ENCODE peak calls at places on chromosomes 1 and 21, in six cellular contexts. E is ovary; Y is endodermal cell; L is heart right ventricle; D is CD8-positive, alpha-beta T cell; J is DND-41. Q is an unnamed sample.

GRCh38 chr1:154599658-154600057 is 8.3 kb downstream of the ADAR start:
- DNase-seq in L (no peak), Y (no peak), D (no peak), E (no peak), J (no peak), Q (no peak)

GRCh38 chr1:20255666-20256065 is 35.0 kb upstream of the VWA5B1 start:
- DNase-seq in E (no peak), Y (peak), L (no peak), D (no peak), J (peak), Q (peak)

GRCh38 chr1:31793586-31794285 is 22.1 kb downstream of the SPOCD1 start:
- DNase-seq in J (no peak), L (no peak), D (no peak), E (no peak), Y (no peak), Q (no peak)

GRCh38 chr1:25616932-25617625 is 488 bp downstream of the MAN1C1 start:
- DNase-seq in E (peak), J (peak), D (peak), L (no peak), Y (no peak), Q (no peak)

GRCh38 chr1:180994262-180994661 is 28.4 kb downstream of the STX6 start:
- DNase-seq in Y (no peak), J (no peak), L (no peak), E (no peak), D (no peak), Q (peak)

GRCh38 chr21:32083175-32083574 is 195.7 kb downstream of the MIS18A start:
- DNase-seq in E (no peak), L (no peak), Y (no peak), D (no peak), J (no peak), Q (no peak)

GRCh38 chr1:30524840-30525617 is 198.4 kb downstream of the MATN1 start:
- DNase-seq in J (no peak), D (no peak), L (no peak), Y (peak), E (no peak), Q (no peak)

GRCh38 chr1:55702064-55702463 is 486.9 kb upstream of the USP24 start:
- DNase-seq in Y (peak), J (peak), D (no peak), L (no peak), E (no peak), Q (peak)

GRCh38 chr1:227887697-227888403 is 59.9 kb downstream of the WNT9A start:
- DNase-seq in E (peak), L (peak), D (no peak), J (peak), Y (peak), Q (peak)

GRCh38 chr1:15362737-15363128 is 47.0 kb upstream of the EFHD2 start:
- DNase-seq in Y (no peak), L (no peak), J (no peak), E (no peak), D (no peak), Q (no peak)

GRCh38 chr1:32256473-32257226 is 5.6 kb downstream of the LCK start:
- DNase-seq in D (no peak), E (no peak), L (no peak), J (no peak), Y (no peak), Q (no peak)

GRCh38 chr1:225926551-225927113 is 2.6 kb upstream of the PYCR2 start:
- DNase-seq in Y (peak), J (no peak), L (no peak), E (no peak), D (no peak), Q (no peak)

GRCh38 chr1:233614173-233614742 is 352 bp downstream of the KCNK1 start:
- DNase-seq in Y (peak), L (peak), E (peak), D (no peak), J (no peak), Q (peak)

GRCh38 chr1:9203623-9204022 is 31.0 kb upstream of the H6PD start:
- DNase-seq in D (no peak), Y (no peak), E (no peak), L (no peak), J (peak), Q (no peak)

GRCh38 chr1:28812669-28813468 is 899 bp downstream of the OPRD1 start:
- DNase-seq in E (no peak), L (no peak), J (no peak), D (no peak), Y (no peak), Q (no peak)

GRCh38 chr1:151993084-151993733 is 450 bp downstream of the S100A10 start:
- DNase-seq in E (peak), D (peak), L (peak), Y (peak), J (peak), Q (peak)

GRCh38 chr1:221845650-221846371 is 103.9 kb upstream of the DUSP10 start:
- DNase-seq in J (no peak), E (no peak), L (peak), Y (peak), D (no peak), Q (peak)

GRCh38 chr1:100734716-100735115 is 15.2 kb downstream of the VCAM1 start:
- DNase-seq in J (no peak), E (no peak), Y (no peak), D (no peak), L (no peak), Q (peak)

GRCh38 chr1:5099558-5099957 is 445.1 kb downstream of the AJAP1 start:
- DNase-seq in D (no peak), L (no peak), J (no peak), E (no peak), Y (peak), Q (no peak)

GRCh38 chr1:241627453-241628329 is 12.5 kb downstream of the CHML start:
- DNase-seq in Y (no peak), J (peak), L (no peak), E (no peak), D (peak), Q (peak)

GRCh38 chr1:156623946-156624813 is 5.0 kb downstream of the HAPLN2 start:
- DNase-seq in L (peak), Y (peak), J (no peak), D (peak), E (peak), Q (peak)

GRCh38 chr1:94955767-94956632 is 29.1 kb upstream of the CNN3 start:
- DNase-seq in D (no peak), J (no peak), Y (no peak), E (peak), L (peak), Q (peak)

GRCh38 chr1:30929944-30930525 is 21.5 kb upstream of the SDC3 start:
- DNase-seq in L (no peak), Y (peak), J (no peak), D (no peak), E (no peak), Q (no peak)

GRCh38 chr1:39639333-39640130 is at the start of gene HEYL:
- DNase-seq in L (peak), D (peak), Y (peak), J (no peak), E (peak), Q (peak)

GRCh38 chr1:213996320-213997022 is 8.7 kb downstream of the PROX1 start:
- DNase-seq in D (no peak), E (peak), Y (no peak), L (no peak), J (no peak), Q (peak)

GRCh38 chr1:24501371-24502167 is 1.1 kb upstream of the RCAN3 start:
- DNase-seq in E (no peak), D (peak), L (no peak), Y (no peak), J (no peak), Q (peak)

GRCh38 chr1:156848461-156849150 is 10.3 kb downstream of the INSRR start:
- DNase-seq in Y (peak), E (no peak), J (no peak), D (peak), L (peak), Q (no peak)

GRCh38 chr21:43361127-43361492 is 65.8 kb downstream of the SIK1 start:
- DNase-seq in L (peak), D (peak), E (no peak), Y (peak), J (peak), Q (peak)

GRCh38 chr1:4652631-4653327 is 1.6 kb upstream of the AJAP1 start:
- DNase-seq in Y (peak), L (peak), D (peak), J (peak), E (peak), Q (peak)

GRCh38 chr1:59814901-59815825 is at the start of gene HOOK1:
- DNase-seq in Y (no peak), D (peak), J (no peak), E (no peak), L (peak), Q (no peak)

GRCh38 chr1:56787330-56787729 is 31.9 kb downstream of the FYB2 start:
- DNase-seq in J (no peak), D (no peak), E (no peak), Y (no peak), L (no peak), Q (no peak)

GRCh38 chr1:189880135-189880534 is 597.5 kb downstream of the BRINP3 start:
- DNase-seq in L (no peak), E (no peak), J (no peak), D (no peak), Y (no peak), Q (no peak)

GRCh38 chr1:6317101-6317760 is 56.3 kb upstream of the GPR153 start:
- DNase-seq in E (no peak), Y (no peak), J (no peak), D (no peak), L (no peak), Q (peak)

GRCh38 chr1:10048601-10049000 is 15.8 kb downstream of the UBE4B start:
- DNase-seq in D (no peak), E (no peak), Y (no peak), L (no peak), J (no peak), Q (no peak)

GRCh38 chr1:188489336-188490112 is 1660.8 kb downstream of the PLA2G4A start:
- DNase-seq in Y (peak), J (no peak), L (no peak), D (no peak), E (no peak), Q (no peak)

GRCh38 chr1:87878873-87879272 is 550.2 kb downstream of the LMO4 start:
- DNase-seq in D (no peak), Y (no peak), L (no peak), E (no peak), J (no peak), Q (peak)

GRCh38 chr1:87883906-87884305 is 555.2 kb downstream of the LMO4 start:
- DNase-seq in J (no peak), Y (no peak), L (no peak), E (no peak), D (no peak), Q (no peak)

GRCh38 chr1:87885263-87885662 is 556.6 kb downstream of the LMO4 start:
- DNase-seq in E (no peak), L (no peak), J (no peak), D (no peak), Y (no peak), Q (no peak)

GRCh38 chr1:87880098-87880746 is 551.5 kb downstream of the LMO4 start:
- DNase-seq in D (no peak), L (no peak), Y (no peak), E (no peak), J (no peak), Q (peak)

DNA sequence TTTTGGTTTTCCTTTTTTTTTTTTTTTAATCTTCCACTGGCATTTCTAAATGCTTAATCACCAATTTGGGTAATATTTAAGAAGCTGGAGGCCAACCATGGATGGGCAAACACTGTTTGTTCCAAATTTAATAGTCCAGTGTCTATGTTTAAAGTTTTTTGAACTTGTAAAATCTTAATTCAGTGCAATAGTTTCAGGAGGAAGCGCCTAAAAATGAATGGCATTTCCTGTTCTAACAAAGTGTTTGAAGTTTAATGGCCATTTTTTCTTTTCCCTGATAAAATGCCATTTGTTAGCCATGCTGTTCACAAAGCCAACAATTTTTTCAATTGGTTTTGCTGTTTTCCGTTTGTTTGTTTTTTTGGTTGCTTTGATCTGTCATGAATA is 552.1 kb downstream of the LMO4 start:
- DNase-seq in D (no peak), J (no peak), L (no peak), Y (no peak), E (no peak), Q (peak)
- H3K4me3 ChIP-seq in D (no peak), J (no peak), L (no peak), Y (no peak), E (no peak), Q (no peak)

DNA sequence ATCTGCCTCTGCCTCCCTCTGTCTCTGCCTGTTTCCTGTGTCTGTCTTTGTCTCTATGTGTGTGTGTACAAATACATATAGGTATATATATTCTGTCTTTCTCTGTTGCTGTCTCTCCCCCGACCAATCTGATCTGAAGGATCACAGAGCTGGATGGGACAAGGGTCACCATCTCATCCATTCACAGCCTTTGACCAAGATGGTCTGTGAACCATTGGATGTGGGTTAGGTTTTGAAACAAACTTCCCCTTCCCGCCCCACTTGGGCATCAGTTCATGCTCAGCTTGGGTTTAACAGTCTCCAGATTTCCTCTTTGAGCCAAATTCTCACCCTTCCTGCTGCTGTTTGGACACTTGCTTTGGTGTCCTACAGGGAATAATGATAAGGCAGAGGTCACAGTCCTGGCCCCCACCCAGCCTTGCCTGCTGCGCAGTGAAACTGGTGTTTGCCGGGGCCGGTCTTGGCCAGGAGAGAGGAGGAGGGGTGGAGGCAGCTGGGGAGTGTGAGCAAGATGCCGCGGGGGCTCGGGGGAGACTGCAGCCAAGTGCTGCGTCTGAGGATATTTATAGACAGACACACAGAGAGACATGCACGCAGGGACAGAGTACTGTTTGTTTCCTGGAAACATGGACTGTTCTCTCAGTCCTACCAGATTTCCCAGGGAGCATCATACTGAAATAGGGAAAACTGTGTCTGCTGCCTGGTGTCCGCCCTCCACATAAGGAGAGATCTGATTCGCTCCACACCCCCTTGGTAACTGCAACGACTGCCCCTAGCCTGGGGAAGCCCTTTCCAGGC is 27.0 kb upstream of the BTG2 start:
- DNase-seq in Y (peak), J (no peak), L (peak), D (no peak), E (peak), Q (peak)
- H3K4me3 ChIP-seq in Y (no peak), J (no peak), L (peak), D (no peak), E (no peak), Q (peak)

DNA sequence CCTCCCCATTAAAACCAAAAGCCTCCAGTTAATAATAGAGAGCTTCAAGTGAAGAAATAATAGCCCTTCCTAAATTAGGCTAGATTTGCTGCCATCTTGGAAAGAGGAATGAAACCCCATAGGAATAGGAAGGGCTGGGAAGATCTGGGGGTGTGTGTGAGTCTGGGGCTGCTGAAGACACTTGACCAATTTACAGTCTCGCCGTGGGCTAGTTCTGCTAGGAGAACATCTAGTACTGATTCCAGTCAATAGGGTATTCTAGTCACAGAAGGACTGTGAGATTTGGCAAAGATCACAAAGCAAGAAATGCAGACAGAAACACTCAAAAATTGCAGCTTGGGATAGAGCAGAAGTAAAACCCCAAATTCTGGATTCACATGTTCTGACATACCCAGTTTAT is 32.3 kb upstream of the PTGFRN start:
- DNase-seq in L (no peak), D (no peak), E (no peak), Y (no peak), J (no peak), Q (no peak)
- H3K4me3 ChIP-seq in L (peak), D (no peak), E (no peak), Y (no peak), J (no peak), Q (no peak)

GRCh38 chr21:15362458-15362857 is 297.7 kb upstream of the NRIP1 start:
- DNase-seq in E (no peak), J (no peak), L (no peak), Y (no peak), D (no peak), Q (no peak)

GRCh38 chr21:15365751-15366392 is 301.1 kb upstream of the NRIP1 start:
- DNase-seq in J (no peak), D (no peak), E (no peak), L (no peak), Y (peak), Q (no peak)

GRCh38 chr21:15367061-15367626 is 302.3 kb upstream of the NRIP1 start:
- DNase-seq in D (no peak), Y (peak), J (no peak), L (no peak), E (no peak), Q (no peak)

DNA sequence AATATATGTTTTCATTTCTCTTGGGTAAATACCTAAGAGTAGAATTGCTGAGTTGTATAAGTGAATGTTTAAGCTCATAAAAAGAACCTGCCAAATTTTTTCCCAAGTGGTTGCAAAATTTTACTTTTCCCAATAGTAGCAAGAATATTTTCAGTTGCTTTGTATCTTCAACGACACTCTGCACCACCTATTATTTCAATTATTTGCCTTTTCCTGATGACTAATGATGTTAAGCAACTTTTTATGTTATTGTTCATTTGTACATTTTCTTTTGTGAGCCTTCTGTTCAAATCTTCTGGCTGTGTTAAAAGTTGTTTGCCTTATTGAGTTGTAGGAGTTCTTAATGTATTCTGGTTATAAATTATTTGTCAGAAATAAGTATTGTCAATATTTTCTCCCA is 299.1 kb upstream of the NRIP1 start:
- DNase-seq in D (no peak), J (no peak), E (no peak), L (no peak), Y (no peak), Q (peak)
- H3K4me3 ChIP-seq in D (no peak), J (no peak), E (no peak), L (no peak), Y (no peak), Q (no peak)

GRCh38 chr21:34338226-34338625 is 25.6 kb upstream of the KCNE2 start:
- DNase-seq in E (no peak), Y (peak), D (no peak), J (no peak), L (no peak), Q (no peak)

GRCh38 chr21:34335316-34335715 is 28.5 kb upstream of the KCNE2 start:
- DNase-seq in J (no peak), Y (peak), D (no peak), E (no peak), L (no peak), Q (no peak)

GRCh38 chr21:34336245-34336644 is 27.6 kb upstream of the KCNE2 start:
- DNase-seq in D (no peak), Y (no peak), L (no peak), J (no peak), E (no peak), Q (peak)

GRCh38 chr21:34337741-34338140 is 26.1 kb upstream of the KCNE2 start:
- DNase-seq in L (no peak), D (no peak), J (peak), E (no peak), Y (peak), Q (no peak)

DNA sequence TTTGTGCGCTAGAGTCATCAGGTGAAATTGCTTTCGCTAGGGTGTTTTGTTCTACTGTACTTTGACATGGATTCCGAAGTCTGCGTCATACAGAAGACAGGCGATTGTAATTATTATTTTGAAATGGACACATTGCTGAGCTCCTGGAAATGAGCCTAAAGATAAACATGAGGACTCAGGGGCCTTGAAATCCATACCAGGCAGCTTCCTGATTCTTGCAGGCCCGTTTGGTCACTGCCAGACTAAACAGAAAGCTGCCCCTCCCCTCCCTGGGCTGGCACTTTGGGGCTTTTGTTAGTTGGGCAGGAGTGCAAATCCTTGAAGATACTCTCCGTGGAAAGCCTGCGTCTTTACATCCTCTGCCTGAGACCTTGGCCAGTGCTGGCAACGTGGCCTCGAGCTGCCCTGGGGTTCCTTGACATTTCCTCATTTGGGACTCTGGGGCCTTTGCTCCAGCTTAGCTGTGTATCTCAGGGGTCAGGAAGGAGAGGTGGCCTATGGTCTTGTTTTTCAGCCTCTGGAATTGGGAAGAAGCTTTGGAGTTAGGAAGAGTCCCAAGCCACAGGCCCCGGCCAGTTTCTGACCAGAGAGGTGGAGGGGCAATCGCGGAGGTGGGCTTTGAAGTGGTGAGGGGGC is 26.9 kb upstream of the KCNE2 start:
- DNase-seq in J (no peak), D (no peak), Y (no peak), E (no peak), L (no peak), Q (peak)
- H3K4me3 ChIP-seq in J (no peak), D (no peak), Y (no peak), E (no peak), L (no peak), Q (no peak)

Q was measured in cardiac fibroblast.